ENCODE peak calls at places on chromosomes 4 and X, in four cellular contexts. One of them, this sample, is unnamed.

GRCh38 chrX:5163663-5164062 is 1065.0 kb downstream of the NLGN4X start:
- DNase-seq in cardiac muscle cell: no peak
- DNase-seq in HFF-Myc: no peak
- DNase-seq in Peyer's patch: no peak
- DNase-seq in this sample: peak

GRCh38 chr4:101232074-101232776 is 115.1 kb downstream of the PPP3CA start:
- DNase-seq in cardiac muscle cell: peak
- DNase-seq in HFF-Myc: no peak
- DNase-seq in Peyer's patch: no peak
- DNase-seq in this sample: no peak

GRCh38 chrX:13120017-13120416 is 75.6 kb upstream of the FAM9C start:
- DNase-seq in cardiac muscle cell: peak
- DNase-seq in HFF-Myc: no peak
- DNase-seq in Peyer's patch: no peak
- DNase-seq in this sample: no peak

GRCh38 chr4:108744307-108744706 is 18.5 kb downstream of the ETNPPL start:
- DNase-seq in cardiac muscle cell: no peak
- DNase-seq in HFF-Myc: peak
- DNase-seq in Peyer's patch: no peak
- DNase-seq in this sample: no peak

GRCh38 chrX:140949231-140949630 is 53.2 kb upstream of the SPANXB1 start:
- DNase-seq in cardiac muscle cell: no peak
- DNase-seq in HFF-Myc: no peak
- DNase-seq in Peyer's patch: no peak
- DNase-seq in this sample: no peak

GRCh38 chr4:181819951-181820350 is 423.3 kb upstream of the TENM3 start:
- DNase-seq in cardiac muscle cell: peak
- DNase-seq in HFF-Myc: no peak
- DNase-seq in Peyer's patch: no peak
- DNase-seq in this sample: no peak

GRCh38 chr4:183287309-183287659 is 32.8 kb downstream of the CLDN22 start:
- DNase-seq in cardiac muscle cell: no peak
- DNase-seq in HFF-Myc: no peak
- DNase-seq in Peyer's patch: no peak
- DNase-seq in this sample: no peak

GRCh38 chr4:170040031-170040680 is 14.0 kb upstream of the MFAP3L start:
- DNase-seq in cardiac muscle cell: no peak
- DNase-seq in HFF-Myc: no peak
- DNase-seq in Peyer's patch: no peak
- DNase-seq in this sample: no peak

GRCh38 chr4:80073362-80074008 is 456 bp upstream of the ANTXR2 start:
- DNase-seq in cardiac muscle cell: no peak
- DNase-seq in HFF-Myc: no peak
- DNase-seq in Peyer's patch: no peak
- DNase-seq in this sample: no peak

GRCh38 chr4:28007693-28008092 is 1147.1 kb downstream of the STIM2 start:
- DNase-seq in cardiac muscle cell: no peak
- DNase-seq in HFF-Myc: no peak
- DNase-seq in Peyer's patch: no peak
- DNase-seq in this sample: no peak

GRCh38 chrX:15549189-15550012 is 48.8 kb downstream of the BMX start:
- DNase-seq in cardiac muscle cell: no peak
- DNase-seq in HFF-Myc: no peak
- DNase-seq in Peyer's patch: no peak
- DNase-seq in this sample: no peak

GRCh38 chrX:57817302-57817701 is 93.0 kb downstream of the ZXDA start:
- DNase-seq in cardiac muscle cell: peak
- DNase-seq in HFF-Myc: no peak
- DNase-seq in Peyer's patch: no peak
- DNase-seq in this sample: peak
- TF ChIP-seq CTCF in cardiac muscle cell: peak
- TF ChIP-seq CTCF in HFF-Myc: no peak
- TF ChIP-seq CTCF in Peyer's patch: peak
- TF ChIP-seq CTCF in this sample: no peak

GRCh38 chrX:129609395-129609794 is 45.4 kb downstream of the APLN start:
- DNase-seq in cardiac muscle cell: no peak
- DNase-seq in HFF-Myc: no peak
- DNase-seq in Peyer's patch: no peak
- DNase-seq in this sample: no peak
- TF ChIP-seq CTCF in cardiac muscle cell: peak
- TF ChIP-seq CTCF in HFF-Myc: no peak
- TF ChIP-seq CTCF in Peyer's patch: peak
- TF ChIP-seq CTCF in this sample: peak

DNA sequence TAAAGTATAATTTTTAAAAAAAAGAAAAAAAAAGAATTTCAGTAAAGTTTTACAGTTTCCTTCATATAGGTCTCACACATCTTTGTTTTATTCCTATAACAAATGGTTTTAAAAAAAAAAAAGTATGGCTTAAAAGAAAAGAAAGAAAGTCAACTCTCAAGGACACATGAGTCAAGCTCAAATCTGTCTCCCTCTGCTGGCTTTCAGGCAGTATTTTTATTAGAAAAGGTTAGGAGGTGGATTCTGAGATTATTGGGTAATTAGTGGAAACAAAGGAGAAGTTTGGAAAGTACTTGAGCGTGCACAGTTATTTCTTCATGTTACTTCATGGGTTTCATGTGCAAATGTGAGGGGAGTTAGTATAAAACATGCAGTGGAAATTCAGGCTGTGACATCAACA is 36.6 kb upstream of the BTC start:
- DNase-seq in cardiac muscle cell: peak
- DNase-seq in HFF-Myc: no peak
- DNase-seq in Peyer's patch: no peak
- DNase-seq in this sample: no peak
- TF ChIP-seq CTCF in cardiac muscle cell: peak
- TF ChIP-seq CTCF in HFF-Myc: peak
- TF ChIP-seq CTCF in Peyer's patch: no peak
- TF ChIP-seq CTCF in this sample: peak

DNA sequence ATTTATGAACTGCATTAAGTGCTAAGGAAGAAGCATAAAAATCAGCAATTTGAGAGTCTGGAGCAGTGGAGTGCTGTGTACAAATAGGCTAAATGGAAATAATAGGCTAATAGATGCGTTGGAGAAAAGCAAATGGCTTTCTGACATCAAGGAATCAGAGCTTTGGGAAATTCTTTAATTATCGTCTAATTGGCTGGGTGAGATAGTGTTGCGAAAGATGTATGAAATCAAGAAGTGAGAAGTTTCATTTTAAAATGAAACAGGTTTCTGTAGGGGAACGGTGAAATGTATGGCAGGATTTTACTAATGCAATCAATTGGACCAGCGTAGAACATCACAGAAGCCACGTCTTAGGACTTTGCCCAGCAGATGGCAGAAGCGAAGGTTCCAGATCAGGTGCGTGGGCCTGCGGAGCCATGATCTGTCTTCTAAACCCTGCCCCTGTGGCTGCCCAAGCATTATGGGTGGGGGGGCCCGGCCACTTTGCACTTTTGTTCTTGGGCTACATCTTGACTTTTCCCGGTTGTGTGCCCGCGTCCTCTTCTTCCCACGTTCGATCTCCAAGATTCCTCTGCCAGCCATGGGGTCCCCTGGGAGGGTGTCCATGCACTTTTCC is 118.5 kb upstream of the SHISA3 start:
- DNase-seq in cardiac muscle cell: no peak
- DNase-seq in HFF-Myc: no peak
- DNase-seq in Peyer's patch: no peak
- DNase-seq in this sample: peak
- TF ChIP-seq CTCF in cardiac muscle cell: no peak
- TF ChIP-seq CTCF in HFF-Myc: no peak
- TF ChIP-seq CTCF in Peyer's patch: no peak
- TF ChIP-seq CTCF in this sample: peak

GRCh38 chr4:8860096-8860891 is 11.3 kb downstream of the HMX1 start:
- DNase-seq in cardiac muscle cell: no peak
- DNase-seq in HFF-Myc: no peak
- DNase-seq in Peyer's patch: no peak
- DNase-seq in this sample: peak

GRCh38 chr4:8862334-8862733 is 9.3 kb downstream of the HMX1 start:
- DNase-seq in cardiac muscle cell: no peak
- DNase-seq in HFF-Myc: no peak
- DNase-seq in Peyer's patch: no peak
- DNase-seq in this sample: no peak

GRCh38 chr4:8862800-8863758 is 8.6 kb downstream of the HMX1 start:
- DNase-seq in cardiac muscle cell: no peak
- DNase-seq in HFF-Myc: no peak
- DNase-seq in Peyer's patch: no peak
- DNase-seq in this sample: peak

GRCh38 chr4:8860892-8861575 is 10.6 kb downstream of the HMX1 start:
- DNase-seq in cardiac muscle cell: no peak
- DNase-seq in HFF-Myc: no peak
- DNase-seq in Peyer's patch: no peak
- DNase-seq in this sample: peak

GRCh38 chr4:8861576-8862279 is 9.9 kb downstream of the HMX1 start:
- DNase-seq in cardiac muscle cell: no peak
- DNase-seq in HFF-Myc: no peak
- DNase-seq in Peyer's patch: no peak
- DNase-seq in this sample: peak
- TF ChIP-seq CTCF in cardiac muscle cell: no peak
- TF ChIP-seq CTCF in HFF-Myc: no peak
- TF ChIP-seq CTCF in Peyer's patch: no peak
- TF ChIP-seq CTCF in this sample: no peak

DNA sequence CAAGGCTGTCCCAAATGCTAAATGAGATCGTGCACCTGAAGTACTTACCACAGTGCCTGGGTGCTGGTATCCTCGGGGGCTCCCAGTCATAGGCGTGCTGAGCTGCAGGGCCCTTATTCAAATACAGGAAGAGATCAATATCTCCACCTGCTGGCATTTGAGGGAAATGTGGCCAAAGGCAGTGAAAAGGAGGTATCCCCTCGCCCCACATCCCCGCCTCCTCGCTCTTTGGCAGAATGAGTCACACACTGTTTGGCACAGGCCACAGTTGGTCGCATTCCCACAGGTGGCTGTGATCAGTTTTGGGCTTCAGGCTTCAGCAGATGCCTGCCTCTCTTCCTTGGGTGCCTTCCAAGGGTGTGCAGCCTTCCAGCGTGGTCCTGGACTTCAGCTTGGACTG is 28.4 kb downstream of the ZNF185 start:
- DNase-seq in cardiac muscle cell: peak
- DNase-seq in HFF-Myc: peak
- DNase-seq in Peyer's patch: no peak
- DNase-seq in this sample: peak
- TF ChIP-seq CTCF in cardiac muscle cell: peak
- TF ChIP-seq CTCF in HFF-Myc: peak
- TF ChIP-seq CTCF in Peyer's patch: peak
- TF ChIP-seq CTCF in this sample: peak

DNA sequence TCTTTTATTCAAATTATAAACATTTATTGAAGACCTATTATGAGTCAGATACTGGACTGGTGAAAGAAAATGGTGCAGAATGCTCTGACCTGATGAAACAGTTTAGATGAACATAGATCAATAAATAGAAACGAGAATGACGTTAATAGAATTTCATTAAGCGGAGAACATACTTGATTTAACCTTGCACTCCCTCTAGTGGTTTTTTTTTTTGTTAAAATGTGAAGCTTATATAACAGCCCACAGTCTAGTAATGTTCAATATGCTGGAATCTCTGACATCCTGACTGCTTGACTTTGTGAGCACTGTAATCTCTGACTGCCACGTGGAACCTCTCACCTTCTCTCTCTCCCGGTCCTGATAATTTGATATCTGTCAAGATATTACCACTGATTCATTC is 32.3 kb downstream of the HDAC8 start:
- DNase-seq in cardiac muscle cell: peak
- DNase-seq in HFF-Myc: no peak
- DNase-seq in Peyer's patch: no peak
- DNase-seq in this sample: peak
- TF ChIP-seq CTCF in cardiac muscle cell: peak
- TF ChIP-seq CTCF in HFF-Myc: peak
- TF ChIP-seq CTCF in Peyer's patch: peak
- TF ChIP-seq CTCF in this sample: peak